ENCODE peak calls at places on chromosomes 12 and 14, in four cellular contexts. One of them, this sample, is unnamed.

GRCh38 chr14:36579573-36580140 is 2.8 kb downstream of the NKX2-8 start:
- DNase-seq in HepG2: no peak
- DNase-seq in K562: no peak
- DNase-seq in GM12891: no peak
- DNase-seq in this sample: no peak

GRCh38 chr14:34147461-34147860 is 196.6 kb upstream of the EGLN3 start:
- DNase-seq in HepG2: no peak
- DNase-seq in K562: no peak
- DNase-seq in GM12891: no peak
- DNase-seq in this sample: no peak

GRCh38 chr14:86501611-86502010 is 971.7 kb downstream of the FLRT2 start:
- DNase-seq in HepG2: no peak
- DNase-seq in K562: no peak
- DNase-seq in GM12891: no peak
- DNase-seq in this sample: no peak

GRCh38 chr12:85955127-85955526 is 81.0 kb downstream of the NTS start:
- DNase-seq in HepG2: no peak
- DNase-seq in K562: no peak
- DNase-seq in GM12891: no peak
- DNase-seq in this sample: no peak

GRCh38 chr12:67650528-67651379 is 2.2 kb downstream of the DYRK2 start:
- DNase-seq in HepG2: no peak
- DNase-seq in K562: no peak
- DNase-seq in GM12891: peak
- DNase-seq in this sample: no peak

GRCh38 chr12:54564768-54565167 is 15.4 kb downstream of the PDE1B start:
- DNase-seq in HepG2: no peak
- DNase-seq in K562: no peak
- DNase-seq in GM12891: no peak
- DNase-seq in this sample: no peak

GRCh38 chr12:60148831-60149230 is 553.0 kb downstream of the SLC16A7 start:
- DNase-seq in HepG2: no peak
- DNase-seq in K562: no peak
- DNase-seq in GM12891: no peak
- DNase-seq in this sample: no peak

GRCh38 chr12:112381421-112381897 is 772 bp downstream of the HECTD4 start:
- DNase-seq in HepG2: no peak
- DNase-seq in K562: peak
- DNase-seq in GM12891: peak
- DNase-seq in this sample: peak

DNA sequence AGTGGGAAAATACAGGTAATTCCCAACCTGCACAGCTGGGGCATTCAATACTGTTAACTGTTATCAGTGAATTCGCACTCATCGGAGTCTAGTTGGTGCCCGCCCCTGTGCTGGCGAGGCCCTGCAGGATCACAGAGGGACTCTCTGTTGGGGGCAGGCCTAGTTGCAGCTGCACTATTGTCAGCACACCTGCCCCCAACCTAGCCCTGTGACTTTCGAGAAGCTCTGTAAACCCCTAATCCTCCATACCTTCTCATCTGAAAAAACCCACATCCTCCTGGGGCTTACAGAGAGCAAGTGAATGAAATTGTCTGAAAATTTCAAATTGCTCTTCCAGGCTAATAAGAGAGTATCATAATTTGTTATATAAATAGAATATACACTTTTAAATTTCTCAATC is 132.2 kb upstream of the NUDT4 start:
- DNase-seq in HepG2: no peak
- DNase-seq in K562: no peak
- DNase-seq in GM12891: peak
- DNase-seq in this sample: peak
- TF ChIP-seq TAF1 in HepG2: no peak
- TF ChIP-seq TAF1 in K562: no peak
- TF ChIP-seq TAF1 in GM12891: no peak
- TF ChIP-seq TAF1 in this sample: no peak

GRCh38 chr12:109716092-109716479 is 2.5 kb downstream of the FAM222A start:
- DNase-seq in HepG2: no peak
- DNase-seq in K562: peak
- DNase-seq in GM12891: no peak
- DNase-seq in this sample: no peak
- TF ChIP-seq POLR2A in HepG2: no peak
- TF ChIP-seq POLR2A in K562: no peak
- TF ChIP-seq POLR2A in GM12891: no peak
- TF ChIP-seq POLR2A in this sample: no peak

GRCh38 chr12:93157279-93157678 is 220.4 kb upstream of the NUDT4 start:
- DNase-seq in HepG2: no peak
- DNase-seq in K562: no peak
- DNase-seq in GM12891: no peak
- DNase-seq in this sample: no peak
- TF ChIP-seq POLR2AphosphoS5 in HepG2: no peak
- TF ChIP-seq POLR2AphosphoS5 in K562: no peak
- TF ChIP-seq POLR2AphosphoS5 in GM12891: no peak
- TF ChIP-seq POLR2AphosphoS5 in this sample: no peak

GRCh38 chr14:98114122-98114895 is 1157.7 kb downstream of the BCL11B start:
- DNase-seq in HepG2: no peak
- DNase-seq in K562: no peak
- DNase-seq in GM12891: no peak
- DNase-seq in this sample: no peak
- TF ChIP-seq TAF1 in HepG2: no peak
- TF ChIP-seq TAF1 in K562: no peak
- TF ChIP-seq TAF1 in GM12891: no peak
- TF ChIP-seq TAF1 in this sample: no peak

DNA sequence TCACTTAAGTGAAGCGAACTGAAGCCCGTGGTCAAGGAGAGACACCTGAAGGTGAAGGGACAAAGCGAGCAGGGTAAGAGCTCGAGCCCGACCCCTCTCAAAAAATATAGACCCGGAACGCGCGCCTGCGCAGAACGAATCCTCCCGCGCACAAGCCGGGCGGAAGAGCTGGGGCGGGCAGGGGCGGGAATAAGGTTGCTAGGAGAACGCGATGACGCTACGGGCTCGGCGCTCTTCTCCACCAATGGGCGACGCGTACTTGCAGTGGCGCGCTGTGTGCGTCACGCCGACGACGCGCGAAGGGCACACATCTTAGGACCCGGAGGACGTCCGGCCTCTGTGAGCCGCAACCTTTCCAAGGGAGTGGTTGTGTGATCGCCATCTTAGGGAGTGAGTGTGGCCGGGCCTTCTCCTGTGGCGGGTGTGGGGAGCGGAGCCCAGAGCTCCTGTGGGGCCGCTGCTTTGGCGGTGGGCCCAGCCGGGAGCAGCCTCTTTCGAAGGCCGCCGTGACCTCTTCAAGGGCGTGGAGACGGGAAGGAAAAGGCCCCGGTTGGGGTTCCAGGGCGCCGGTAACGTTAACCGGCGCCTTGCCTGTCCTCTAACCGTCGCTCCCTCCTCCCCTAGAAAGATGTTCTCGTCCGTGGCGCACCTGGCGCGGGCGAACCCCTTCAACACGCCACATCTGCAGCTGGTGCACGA is at the start of gene SLC25A3:
- DNase-seq in HepG2: peak
- DNase-seq in K562: peak
- DNase-seq in GM12891: peak
- DNase-seq in this sample: peak
- TF ChIP-seq POLR2A in HepG2: peak
- TF ChIP-seq POLR2A in K562: peak
- TF ChIP-seq POLR2A in GM12891: peak
- TF ChIP-seq POLR2A in this sample: peak

DNA sequence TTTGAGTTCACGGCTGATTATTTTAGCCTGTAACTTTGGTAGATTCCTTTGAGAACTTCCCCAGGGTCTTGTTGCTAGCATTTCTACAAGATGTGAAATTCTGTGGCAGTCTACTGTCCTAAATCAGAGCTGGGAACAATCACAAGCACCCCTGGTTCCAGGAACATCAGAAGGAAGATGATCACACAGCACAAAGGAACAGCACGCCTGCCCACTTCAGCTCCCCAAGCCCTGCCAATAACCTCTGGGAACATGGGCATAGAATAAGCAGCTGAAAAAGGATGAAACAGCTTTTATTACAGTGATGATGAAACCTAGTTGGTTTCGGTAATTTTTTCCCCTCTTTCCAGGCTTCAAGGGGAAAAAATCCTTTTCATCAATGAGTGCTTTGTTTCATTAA is 12.3 kb downstream of the GPR19 start:
- DNase-seq in HepG2: no peak
- DNase-seq in K562: no peak
- DNase-seq in GM12891: no peak
- DNase-seq in this sample: no peak
- TF ChIP-seq POLR2AphosphoS5 in HepG2: no peak
- TF ChIP-seq POLR2AphosphoS5 in K562: no peak
- TF ChIP-seq POLR2AphosphoS5 in GM12891: no peak
- TF ChIP-seq POLR2AphosphoS5 in this sample: no peak